ENCODE peak calls at places on chromosomes 11 and 22, in six cellular contexts. One of them, this sample, is unnamed.

GRCh38 chr11:74577624-74578396 is 14.6 kb upstream of the POLD3 start:
- DNase-seq in thoracic aorta: no peak
- DNase-seq in ovary: no peak
- DNase-seq in hepatocyte: no peak
- DNase-seq in colonic mucosa: no peak
- DNase-seq in naive thymus-derived CD4-positive, alpha-beta T cell: no peak
- DNase-seq in this sample: no peak

GRCh38 chr22:29907753-29908515 is 25.0 kb downstream of the MTMR3 start:
- DNase-seq in hepatocyte: peak; percentile 92
- DNase-seq in ovary: peak; percentile 77
- DNase-seq in thoracic aorta: peak; percentile 36
- DNase-seq in colonic mucosa: peak; percentile 91
- DNase-seq in naive thymus-derived CD4-positive, alpha-beta T cell: no peak
- DNase-seq in this sample: no peak

GRCh38 chr11:119741369-119742262 is 12.6 kb upstream of the NECTIN1 start:
- DNase-seq in hepatocyte: peak; percentile 62
- DNase-seq in colonic mucosa: peak; percentile 82
- DNase-seq in ovary: no peak
- DNase-seq in naive thymus-derived CD4-positive, alpha-beta T cell: peak; percentile 62
- DNase-seq in thoracic aorta: no peak
- DNase-seq in this sample: peak; percentile 21

GRCh38 chr11:112363527-112363926 is 102.9 kb upstream of the PLET1 start:
- DNase-seq in hepatocyte: no peak
- DNase-seq in ovary: no peak
- DNase-seq in thoracic aorta: no peak
- DNase-seq in colonic mucosa: no peak
- DNase-seq in naive thymus-derived CD4-positive, alpha-beta T cell: no peak
- DNase-seq in this sample: no peak

GRCh38 chr11:13354335-13354734 is 76.7 kb downstream of the BMAL1 start:
- DNase-seq in ovary: no peak
- DNase-seq in colonic mucosa: no peak
- DNase-seq in thoracic aorta: no peak
- DNase-seq in naive thymus-derived CD4-positive, alpha-beta T cell: no peak
- DNase-seq in hepatocyte: no peak
- DNase-seq in this sample: no peak

GRCh38 chr11:2554338-2555240 is 109.8 kb downstream of the KCNQ1 start:
- DNase-seq in thoracic aorta: no peak
- DNase-seq in ovary: peak; percentile 5
- DNase-seq in hepatocyte: no peak
- DNase-seq in colonic mucosa: no peak
- DNase-seq in naive thymus-derived CD4-positive, alpha-beta T cell: no peak
- DNase-seq in this sample: no peak

GRCh38 chr11:79400717-79401330 is 40.0 kb downstream of the TENM4 start:
- DNase-seq in thoracic aorta: no peak
- DNase-seq in hepatocyte: peak; percentile 46
- DNase-seq in colonic mucosa: peak; percentile 40
- DNase-seq in naive thymus-derived CD4-positive, alpha-beta T cell: no peak
- DNase-seq in ovary: peak; percentile 40
- DNase-seq in this sample: no peak

GRCh38 chr11:79449040-79449439 is 8.2 kb upstream of the TENM4 start:
- DNase-seq in thoracic aorta: no peak
- DNase-seq in naive thymus-derived CD4-positive, alpha-beta T cell: no peak
- DNase-seq in ovary: no peak
- DNase-seq in hepatocyte: no peak
- DNase-seq in colonic mucosa: no peak
- DNase-seq in this sample: no peak

GRCh38 chr11:111417011-111417765 is 38.1 kb upstream of the POU2AF1 start:
- DNase-seq in hepatocyte: no peak
- DNase-seq in naive thymus-derived CD4-positive, alpha-beta T cell: no peak
- DNase-seq in colonic mucosa: no peak
- DNase-seq in thoracic aorta: no peak
- DNase-seq in ovary: no peak
- DNase-seq in this sample: no peak

GRCh38 chr11:57588038-57588710 is 9.3 kb upstream of the SERPING1 start:
- DNase-seq in thoracic aorta: no peak
- DNase-seq in naive thymus-derived CD4-positive, alpha-beta T cell: no peak
- DNase-seq in hepatocyte: no peak
- DNase-seq in colonic mucosa: no peak
- DNase-seq in ovary: no peak
- DNase-seq in this sample: no peak

DNA sequence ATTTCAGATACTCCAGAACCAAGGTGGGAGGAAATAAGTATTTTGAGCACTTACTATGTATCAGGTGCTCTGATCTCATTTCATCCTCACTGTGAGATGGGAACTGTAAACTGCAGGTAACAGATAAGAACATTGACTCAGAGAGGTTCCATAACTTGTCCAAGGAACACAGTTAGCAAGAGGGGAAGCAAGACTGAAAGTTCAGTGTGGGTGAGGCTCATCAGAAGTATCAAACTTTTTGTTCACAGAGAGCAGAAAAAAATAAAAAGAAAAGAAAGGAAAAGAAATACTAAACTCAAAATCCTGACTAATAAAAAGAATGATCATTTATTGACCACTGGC is 37.1 kb downstream of the RAB30 start:
- DNase-seq in ovary: no peak
- DNase-seq in thoracic aorta: no peak
- DNase-seq in naive thymus-derived CD4-positive, alpha-beta T cell: no peak
- DNase-seq in hepatocyte: no peak
- DNase-seq in colonic mucosa: no peak
- DNase-seq in this sample: no peak
- H3K4me1 ChIP-seq in ovary: peaks cover 12% of the 10 kb centered on the region
- H3K4me1 ChIP-seq in thoracic aorta: peaks cover 57% of the 10 kb centered on the region
- H3K4me1 ChIP-seq in naive thymus-derived CD4-positive, alpha-beta T cell: no peaks in the 10 kb centered on the region
- H3K4me1 ChIP-seq in hepatocyte: peaks cover 21% of the 10 kb centered on the region
- H3K4me1 ChIP-seq in colonic mucosa: peaks cover 8% of the 10 kb centered on the region
- H3K4me1 ChIP-seq in this sample: no peaks in the 10 kb centered on the region

GRCh38 chr11:125569913-125570621 is 790 bp downstream of the EI24 start:
- DNase-seq in colonic mucosa: no peak
- DNase-seq in naive thymus-derived CD4-positive, alpha-beta T cell: no peak
- DNase-seq in ovary: no peak
- DNase-seq in hepatocyte: no peak
- DNase-seq in thoracic aorta: no peak
- DNase-seq in this sample: no peak

GRCh38 chr11:125566235-125566634 is 3.0 kb upstream of the EI24 start:
- DNase-seq in naive thymus-derived CD4-positive, alpha-beta T cell: no peak
- DNase-seq in hepatocyte: no peak
- DNase-seq in ovary: no peak
- DNase-seq in colonic mucosa: no peak
- DNase-seq in thoracic aorta: no peak
- DNase-seq in this sample: no peak

GRCh38 chr11:125572916-125573315 is 3.6 kb downstream of the EI24 start:
- DNase-seq in thoracic aorta: no peak
- DNase-seq in colonic mucosa: no peak
- DNase-seq in naive thymus-derived CD4-positive, alpha-beta T cell: no peak
- DNase-seq in hepatocyte: no peak
- DNase-seq in ovary: no peak
- DNase-seq in this sample: no peak

GRCh38 chr11:125568970-125569912 is at the start of gene EI24:
- DNase-seq in naive thymus-derived CD4-positive, alpha-beta T cell: peak; percentile 73
- DNase-seq in colonic mucosa: peak; percentile 90
- DNase-seq in ovary: peak; percentile 90
- DNase-seq in thoracic aorta: peak; percentile 69
- DNase-seq in hepatocyte: peak; percentile 97
- DNase-seq in this sample: peak; percentile 79

DNA sequence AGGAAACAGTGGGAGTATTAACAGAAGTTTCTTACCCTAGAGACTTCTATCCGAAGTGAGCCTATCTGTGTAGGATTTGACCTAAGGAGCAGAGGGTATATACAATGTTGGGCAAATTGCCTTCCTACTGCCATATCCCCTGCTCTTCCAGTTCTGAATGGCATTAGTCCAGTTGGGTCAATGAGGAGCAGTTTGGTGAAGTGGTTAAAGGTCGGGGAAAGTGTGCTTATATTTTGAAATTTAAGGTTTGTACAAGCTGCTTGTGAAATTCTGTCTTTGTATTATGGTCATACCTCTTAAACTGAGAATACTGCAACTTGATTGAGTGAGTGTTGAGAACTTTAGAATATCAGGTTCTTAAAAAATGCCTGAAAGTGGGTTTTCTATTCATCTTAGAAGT is 1.7 kb downstream of the EI24 start:
- DNase-seq in naive thymus-derived CD4-positive, alpha-beta T cell: no peak
- DNase-seq in hepatocyte: no peak
- DNase-seq in ovary: no peak
- DNase-seq in colonic mucosa: no peak
- DNase-seq in thoracic aorta: no peak
- DNase-seq in this sample: no peak
- H3K4me3 ChIP-seq in naive thymus-derived CD4-positive, alpha-beta T cell: no peak overlapping the region
- H3K4me3 ChIP-seq in hepatocyte: no peak overlapping the region
- H3K4me3 ChIP-seq in ovary: no peak overlapping the region
- H3K4me3 ChIP-seq in colonic mucosa: no peak overlapping the region
- H3K4me3 ChIP-seq in thoracic aorta: no peak overlapping the region
- H3K4me3 ChIP-seq in this sample: no peak overlapping the region

GRCh38 chr11:129767827-129768226 is 47.8 kb upstream of the TMEM45B start:
- DNase-seq in hepatocyte: no peak
- DNase-seq in colonic mucosa: no peak
- DNase-seq in naive thymus-derived CD4-positive, alpha-beta T cell: no peak
- DNase-seq in thoracic aorta: no peak
- DNase-seq in ovary: no peak
- DNase-seq in this sample: no peak

GRCh38 chr11:129766858-129767604 is 48.6 kb upstream of the TMEM45B start:
- DNase-seq in hepatocyte: peak; percentile 69
- DNase-seq in ovary: no peak
- DNase-seq in colonic mucosa: peak; percentile 44
- DNase-seq in naive thymus-derived CD4-positive, alpha-beta T cell: no peak
- DNase-seq in thoracic aorta: no peak
- DNase-seq in this sample: no peak

GRCh38 chr11:129768356-129768755 is 47.3 kb upstream of the TMEM45B start:
- DNase-seq in colonic mucosa: no peak
- DNase-seq in naive thymus-derived CD4-positive, alpha-beta T cell: no peak
- DNase-seq in thoracic aorta: no peak
- DNase-seq in ovary: no peak
- DNase-seq in hepatocyte: no peak
- DNase-seq in this sample: no peak

GRCh38 chr11:129769059-129769458 is 46.6 kb upstream of the TMEM45B start:
- DNase-seq in hepatocyte: no peak
- DNase-seq in ovary: no peak
- DNase-seq in thoracic aorta: no peak
- DNase-seq in naive thymus-derived CD4-positive, alpha-beta T cell: no peak
- DNase-seq in colonic mucosa: no peak
- DNase-seq in this sample: no peak

DNA sequence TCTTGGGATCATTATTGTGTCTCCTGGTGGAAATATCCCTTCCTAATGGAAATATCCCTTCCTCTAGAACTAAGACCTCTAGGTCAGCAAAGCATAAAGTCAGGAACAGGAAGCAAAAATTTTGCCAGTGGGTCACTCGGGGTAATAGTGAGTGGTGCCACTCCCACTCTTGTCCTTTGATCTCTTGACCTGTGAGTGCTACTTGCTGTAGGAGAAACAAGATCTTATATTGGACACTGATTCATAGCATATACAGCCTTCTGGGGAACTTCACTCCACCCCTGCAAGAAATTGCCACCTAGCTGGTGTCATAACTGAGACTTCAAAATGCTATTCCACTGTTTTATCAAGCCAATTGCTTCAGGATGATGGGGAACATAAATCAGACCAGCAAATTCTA is 44.7 kb upstream of the TMEM45B start:
- DNase-seq in ovary: no peak
- DNase-seq in colonic mucosa: no peak
- DNase-seq in naive thymus-derived CD4-positive, alpha-beta T cell: no peak
- DNase-seq in thoracic aorta: no peak
- DNase-seq in hepatocyte: no peak
- DNase-seq in this sample: no peak
- H3K27me3 ChIP-seq in ovary: no peaks in the 10 kb centered on the region
- H3K27me3 ChIP-seq in colonic mucosa: no peaks in the 10 kb centered on the region
- H3K27me3 ChIP-seq in naive thymus-derived CD4-positive, alpha-beta T cell: no peaks in the 10 kb centered on the region
- H3K27me3 ChIP-seq in thoracic aorta: no peaks in the 10 kb centered on the region
- H3K27me3 ChIP-seq in hepatocyte: no peaks in the 10 kb centered on the region
- H3K27me3 ChIP-seq in this sample: no peaks in the 10 kb centered on the region

GRCh38 chr11:67195971-67196418 is 70.3 kb upstream of the GRK2 start:
- DNase-seq in colonic mucosa: peak; percentile 24
- DNase-seq in ovary: no peak
- DNase-seq in naive thymus-derived CD4-positive, alpha-beta T cell: no peak
- DNase-seq in thoracic aorta: no peak
- DNase-seq in hepatocyte: peak; percentile 30
- DNase-seq in this sample: no peak
- H3K4me1 ChIP-seq in colonic mucosa: peaks cover 8% of the 10 kb centered on the region
- H3K4me1 ChIP-seq in ovary: no peaks in the 10 kb centered on the region
- H3K4me1 ChIP-seq in naive thymus-derived CD4-positive, alpha-beta T cell: no peaks in the 10 kb centered on the region
- H3K4me1 ChIP-seq in thoracic aorta: no peaks in the 10 kb centered on the region
- H3K4me1 ChIP-seq in hepatocyte: no peaks in the 10 kb centered on the region
- H3K4me1 ChIP-seq in this sample: no peaks in the 10 kb centered on the region

GRCh38 chr11:126991596-126991995 is 9.0 kb downstream of the KIRREL3 start:
- DNase-seq in hepatocyte: no peak
- DNase-seq in ovary: no peak
- DNase-seq in naive thymus-derived CD4-positive, alpha-beta T cell: no peak
- DNase-seq in thoracic aorta: no peak
- DNase-seq in colonic mucosa: no peak
- DNase-seq in this sample: no peak

GRCh38 chr11:126989942-126990715 is 10.4 kb downstream of the KIRREL3 start:
- DNase-seq in thoracic aorta: no peak
- DNase-seq in ovary: peak; percentile 57
- DNase-seq in naive thymus-derived CD4-positive, alpha-beta T cell: peak; percentile 20
- DNase-seq in colonic mucosa: peak; percentile 67
- DNase-seq in hepatocyte: peak; percentile 84
- DNase-seq in this sample: peak; percentile 6

GRCh38 chr11:126992065-126992803 is 8.3 kb downstream of the KIRREL3 start:
- DNase-seq in thoracic aorta: no peak
- DNase-seq in colonic mucosa: no peak
- DNase-seq in ovary: no peak
- DNase-seq in hepatocyte: no peak
- DNase-seq in naive thymus-derived CD4-positive, alpha-beta T cell: no peak
- DNase-seq in this sample: no peak

GRCh38 chr11:126992804-126993111 is 7.8 kb downstream of the KIRREL3 start:
- DNase-seq in naive thymus-derived CD4-positive, alpha-beta T cell: no peak
- DNase-seq in hepatocyte: no peak
- DNase-seq in colonic mucosa: no peak
- DNase-seq in ovary: no peak
- DNase-seq in thoracic aorta: no peak
- DNase-seq in this sample: no peak

GRCh38 chr11:126990716-126991480 is 9.7 kb downstream of the KIRREL3 start:
- DNase-seq in ovary: no peak
- DNase-seq in colonic mucosa: no peak
- DNase-seq in naive thymus-derived CD4-positive, alpha-beta T cell: no peak
- DNase-seq in thoracic aorta: no peak
- DNase-seq in hepatocyte: no peak
- DNase-seq in this sample: no peak
- H3K4me3 ChIP-seq in ovary: no peak overlapping the region
- H3K4me3 ChIP-seq in colonic mucosa: no peak overlapping the region
- H3K4me3 ChIP-seq in naive thymus-derived CD4-positive, alpha-beta T cell: no peak overlapping the region
- H3K4me3 ChIP-seq in thoracic aorta: no peak overlapping the region
- H3K4me3 ChIP-seq in hepatocyte: no peak overlapping the region
- H3K4me3 ChIP-seq in this sample: no peak overlapping the region

GRCh38 chr11:17596310-17596669 is 49.2 kb downstream of the OTOG start:
- DNase-seq in hepatocyte: no peak
- DNase-seq in naive thymus-derived CD4-positive, alpha-beta T cell: no peak
- DNase-seq in thoracic aorta: no peak
- DNase-seq in colonic mucosa: no peak
- DNase-seq in ovary: peak; percentile 2
- DNase-seq in this sample: no peak
- H3K27me3 ChIP-seq in hepatocyte: peaks cover 4% of the 10 kb centered on the region
- H3K27me3 ChIP-seq in naive thymus-derived CD4-positive, alpha-beta T cell: no peaks in the 10 kb centered on the region
- H3K27me3 ChIP-seq in thoracic aorta: no peaks in the 10 kb centered on the region
- H3K27me3 ChIP-seq in colonic mucosa: no peaks in the 10 kb centered on the region
- H3K27me3 ChIP-seq in ovary: no peaks in the 10 kb centered on the region
- H3K27me3 ChIP-seq in this sample: no peaks in the 10 kb centered on the region

GRCh38 chr11:114179234-114179941 is 116.8 kb upstream of the NNMT start:
- DNase-seq in colonic mucosa: peak; percentile 79
- DNase-seq in thoracic aorta: peak; percentile 78
- DNase-seq in hepatocyte: peak; percentile 89
- DNase-seq in naive thymus-derived CD4-positive, alpha-beta T cell: no peak
- DNase-seq in ovary: peak; percentile 71
- DNase-seq in this sample: no peak
- H3K4me1 ChIP-seq in colonic mucosa: peaks cover 17% of the 10 kb centered on the region
- H3K4me1 ChIP-seq in thoracic aorta: peaks cover 94% of the 10 kb centered on the region
- H3K4me1 ChIP-seq in hepatocyte: peaks cover 60% of the 10 kb centered on the region
- H3K4me1 ChIP-seq in naive thymus-derived CD4-positive, alpha-beta T cell: peaks cover 46% of the 10 kb centered on the region
- H3K4me1 ChIP-seq in ovary: peaks cover 47% of the 10 kb centered on the region
- H3K4me1 ChIP-seq in this sample: peaks cover 42% of the 10 kb centered on the region